ENCODE peak calls at places on chromosomes 4 and X, in six cellular contexts. F, I, N, S, Q and Z are unnamed samples.

GRCh38 chrX:73855546-73855945 is 292.5 kb downstream of the CHIC1 start:
- DNase-seq in F (no peak), I (peak; percentile 66), N (peak; percentile 58), S (peak; percentile 74), Q (peak; percentile 54), Z (peak; percentile 82)

GRCh38 chr4:39637572-39638357 is 900 bp downstream of the SMIM14 start:
- DNase-seq in F (no peak), I (peak; percentile 36), N (peak; percentile 24), S (peak; percentile 77), Q (peak; percentile 63), Z (peak; percentile 82)

GRCh38 chr4:182801626-182802025 is 115.6 kb downstream of the DCTD start:
- DNase-seq in F (no peak), I (no peak), N (no peak), S (no peak), Q (no peak), Z (no peak)

GRCh38 chrX:8971116-8971515 is 62.8 kb downstream of the FAM9B start:
- DNase-seq in F (no peak), I (peak; percentile 34), N (no peak), S (peak; percentile 62), Q (no peak), Z (peak; percentile 53)

GRCh38 chr4:8329859-8330761 is 60.6 kb downstream of the HTRA3 start:
- DNase-seq in F (no peak), I (no peak), N (no peak), S (no peak), Q (peak; percentile 39), Z (no peak)

GRCh38 chr4:185513489-185514181 is 21.7 kb downstream of the PDLIM3 start:
- DNase-seq in F (no peak), I (peak; percentile 9), N (no peak), S (peak; percentile 97), Q (peak; percentile 88), Z (no peak)

GRCh38 chrX:97704474-97704873 is 820.8 kb downstream of the RPA4 start:
- DNase-seq in F (no peak), I (no peak), N (no peak), S (no peak), Q (no peak), Z (no peak)

GRCh38 chrX:981791-982626 is 230.4 kb downstream of the CRLF2 start:
- DNase-seq in F (no peak), I (no peak), N (no peak), S (no peak), Q (no peak), Z (no peak)

GRCh38 chr4:10096976-10097330 is 19.6 kb downstream of the WDR1 start:
- DNase-seq in F (no peak), I (no peak), N (no peak), S (no peak), Q (no peak), Z (no peak)

GRCh38 chr4:48127882-48128394 is 6.1 kb downstream of the TXK start:
- DNase-seq in F (no peak), I (peak; percentile 57), N (peak; percentile 9), S (peak; percentile 94), Q (peak; percentile 65), Z (peak; percentile 83)

GRCh38 chrX:48890934-48891401 is 6.6 kb downstream of the TIMM17B start:
- DNase-seq in F (no peak), I (no peak), N (no peak), S (no peak), Q (no peak), Z (no peak)

GRCh38 chr4:6695660-6696581 is 2.2 kb downstream of the S100P start:
- DNase-seq in F (no peak), I (peak; percentile 75), N (no peak), S (peak; percentile 50), Q (peak; percentile 86), Z (peak; percentile 83)

GRCh38 chr4:152485726-152486276 is 50.1 kb downstream of the FBXW7 start:
- DNase-seq in F (no peak), I (peak; percentile 60), N (no peak), S (peak; percentile 94), Q (no peak), Z (peak; percentile 83)

GRCh38 chr4:158208931-158209640 is 1.2 kb upstream of the TMEM144 start:
- DNase-seq in F (no peak), I (no peak), N (no peak), S (peak; percentile 5), Q (no peak), Z (no peak)

GRCh38 chrX:131609480-131609879 is 65.6 kb downstream of the OR13H1 start:
- DNase-seq in F (no peak), I (no peak), N (no peak), S (no peak), Q (no peak), Z (no peak)

GRCh38 chrX:22135171-22135711 is 103.1 kb downstream of the PHEX start:
- DNase-seq in F (no peak), I (no peak), N (no peak), S (peak; percentile 67), Q (no peak), Z (no peak)

GRCh38 chrX:129634541-129634940 is 20.2 kb downstream of the APLN start:
- DNase-seq in F (no peak), I (no peak), N (peak; percentile 24), S (no peak), Q (no peak), Z (no peak)

GRCh38 chrX:71618303-71618721 is at the start of gene CXCR3:
- DNase-seq in F (no peak), I (peak; percentile 70), N (no peak), S (no peak), Q (peak; percentile 51), Z (no peak)

GRCh38 chrX:103356023-103356798 is at the start of gene TCEAL9:
- DNase-seq in F (no peak), I (no peak), N (peak; percentile 17), S (peak; percentile 73), Q (peak; percentile 49), Z (peak; percentile 30)

GRCh38 chr4:61500883-61501282 is 300.8 kb downstream of the ADGRL3 start:
- DNase-seq in F (no peak), I (no peak), N (peak; percentile 8), S (peak; percentile 37), Q (no peak), Z (peak; percentile 69)

GRCh38 chr4:108199881-108200280 is 31.1 kb upstream of the LEF1 start:
- DNase-seq in F (no peak), I (no peak), N (no peak), S (no peak), Q (no peak), Z (no peak)

GRCh38 chrX:85561216-85561615 is 181.8 kb upstream of the POF1B start:
- DNase-seq in F (no peak), I (no peak), N (no peak), S (no peak), Q (no peak), Z (no peak)

GRCh38 chr4:118869808-118870342 is 18.8 kb upstream of the SYNPO2 start:
- DNase-seq in F (no peak), I (no peak), N (no peak), S (peak; percentile 59), Q (no peak), Z (no peak)

GRCh38 chr4:170581969-170582368 is 492.2 kb upstream of the AADAT start:
- DNase-seq in F (no peak), I (no peak), N (no peak), S (no peak), Q (no peak), Z (no peak)

GRCh38 chr4:149370002-149370401 is 445.6 kb downstream of the IQCM start:
- DNase-seq in F (no peak), I (no peak), N (no peak), S (no peak), Q (no peak), Z (no peak)